ENCODE peak calls at places on chromosomes 11 and 22, in seven cellular contexts. B, S, Y, J, Z, G and H are unnamed samples. For H3K36me3, the result is how much of the 10 kb centered on the place peaks cover.

GRCh38 chr11:35153280-35153679 is 14.3 kb downstream of the CD44 start:
- DNase-seq in G (no peak), J (no peak), Y (no peak), S (no peak), B (no peak), Z (no peak), H (no peak)

GRCh38 chr11:5040876-5041275 is 5.5 kb upstream of the OR52J3 start:
- DNase-seq in Z (no peak), B (no peak), G (no peak), J (no peak), Y (no peak), S (no peak), H (no peak)

GRCh38 chr11:61752117-61752924 is at the start of gene MYRF:
- DNase-seq in Y (peak), S (no peak), Z (peak), J (no peak), B (peak), G (no peak), H (no peak)

GRCh38 chr22:39947488-39948216 is 12.5 kb upstream of the TMA7B start:
- DNase-seq in Y (no peak), S (no peak), Z (no peak), B (peak), G (no peak), J (no peak), H (no peak)

GRCh38 chr11:133803026-133803425 is 42.3 kb downstream of the SPATA19 start:
- DNase-seq in Z (no peak), G (no peak), S (no peak), Y (no peak), J (no peak), B (no peak), H (no peak)

GRCh38 chr22:17083811-17084540 is 824 bp upstream of the IL17RA start:
- DNase-seq in J (no peak), B (no peak), Y (no peak), S (no peak), Z (no peak), G (peak), H (no peak)

GRCh38 chr11:134535029-134536025 is 123.3 kb upstream of the B3GAT1 start:
- DNase-seq in S (peak), B (no peak), Y (no peak), Z (no peak), J (no peak), G (peak), H (no peak)

GRCh38 chr22:20807315-20807752 is 33.4 kb downstream of the SERPIND1 start:
- DNase-seq in G (no peak), S (no peak), Y (no peak), B (no peak), Z (no peak), J (no peak), H (peak)

GRCh38 chr11:127996825-127997224 is 590.5 kb downstream of the ETS1 start:
- DNase-seq in B (no peak), J (no peak), Y (no peak), S (no peak), G (no peak), Z (no peak), H (no peak)

GRCh38 chr11:133531971-133532651 is at the start of gene OPCML:
- DNase-seq in Z (no peak), Y (peak), G (no peak), S (no peak), J (no peak), B (no peak), H (no peak)

GRCh38 chr11:82521427-82521826 is 212.2 kb downstream of the FAM181B start:
- DNase-seq in S (peak), B (no peak), Z (no peak), Y (no peak), G (no peak), J (no peak), H (no peak)

GRCh38 chr11:6327806-6328205 is 7.5 kb upstream of the CAVIN3 start:
- DNase-seq in S (no peak), J (no peak), B (no peak), G (no peak), Y (no peak), Z (no peak), H (no peak)

GRCh38 chr11:43072911-43073310 is 238.9 kb upstream of the API5 start:
- DNase-seq in B (no peak), G (no peak), Z (no peak), S (no peak), Y (no peak), J (no peak), H (no peak)

GRCh38 chr11:41201156-41201555 is 258.3 kb downstream of the LRRC4C start:
- DNase-seq in Z (no peak), G (no peak), J (no peak), Y (peak), B (no peak), S (no peak), H (no peak)

GRCh38 chr11:85575388-85575787 is 51.8 kb downstream of the DLG2 start:
- DNase-seq in Y (no peak), Z (no peak), S (no peak), G (no peak), J (no peak), B (no peak), H (no peak)

GRCh38 chr22:27844656-27845602 is 43.4 kb upstream of the MN1 start:
- DNase-seq in J (no peak), S (peak), B (no peak), G (peak), Z (no peak), Y (no peak), H (no peak)

GRCh38 chr11:65479184-65480145 is 19.4 kb upstream of the MALAT1 start:
- DNase-seq in S (peak), B (no peak), G (peak), Z (peak), J (peak), Y (peak), H (no peak)

GRCh38 chr22:24564376-24565058 is 8.7 kb downstream of the SNRPD3 start:
- DNase-seq in Y (no peak), G (no peak), S (no peak), J (peak), Z (no peak), B (no peak), H (no peak)

GRCh38 chr11:28146123-28146751 is 38.0 kb downstream of the METTL15 start:
- DNase-seq in Z (no peak), S (no peak), J (no peak), G (no peak), B (no peak), Y (peak), H (peak)

GRCh38 chr11:61891331-61892084 is at the start of gene FADS3:
- DNase-seq in G (peak), Y (peak), Z (peak), S (peak), B (peak), J (peak), H (no peak)

GRCh38 chr11:44747339-44747738 is 20.6 kb downstream of the TSPAN18 start:
- DNase-seq in B (no peak), S (no peak), Y (no peak), Z (no peak), J (no peak), G (peak), H (no peak)

GRCh38 chr11:131370090-131370751 is at the start of gene NTM:
- DNase-seq in G (no peak), Z (peak), Y (peak), S (peak), J (peak), B (no peak), H (no peak)

GRCh38 chr11:34235189-34235588 is 122.6 kb downstream of the ABTB2 start:
- DNase-seq in J (no peak), S (no peak), Y (no peak), G (no peak), Z (no peak), B (no peak), H (no peak)

GRCh38 chr11:14306481-14306880 is 52.5 kb downstream of the RRAS2 start:
- DNase-seq in J (no peak), Z (no peak), Y (peak), S (no peak), G (no peak), B (no peak), H (no peak)

GRCh38 chr11:14308114-14308896 is 50.7 kb downstream of the RRAS2 start:
- DNase-seq in Y (peak), Z (no peak), S (no peak), B (no peak), J (no peak), G (no peak), H (no peak)

GRCh38 chr11:14309425-14310192 is 49.4 kb downstream of the RRAS2 start:
- DNase-seq in Y (no peak), G (no peak), J (no peak), S (no peak), Z (no peak), B (no peak), H (no peak)

GRCh38 chr11:14310696-14311095 is 48.3 kb downstream of the RRAS2 start:
- DNase-seq in G (no peak), Y (no peak), S (no peak), Z (no peak), J (no peak), B (no peak), H (no peak)

GRCh38 chr11:14308897-14309387 is 50.0 kb downstream of the RRAS2 start:
- DNase-seq in B (no peak), G (no peak), Y (no peak), Z (no peak), J (no peak), S (no peak), H (no peak)
- TF ChIP-seq CTCF in B (no peak), G (no peak), Y (no peak), Z (no peak), J (no peak), S (no peak), H (no peak)

GRCh38 chr11:75240381-75241035 is at the start of gene TPBGL:
- DNase-seq in J (peak), Y (peak), B (no peak), G (peak), S (peak), Z (no peak), H (no peak)
- H3K4me3 ChIP-seq in J (peak), Y (peak), B (peak), G (peak), S (peak), Z (peak), H (peak)

DNA sequence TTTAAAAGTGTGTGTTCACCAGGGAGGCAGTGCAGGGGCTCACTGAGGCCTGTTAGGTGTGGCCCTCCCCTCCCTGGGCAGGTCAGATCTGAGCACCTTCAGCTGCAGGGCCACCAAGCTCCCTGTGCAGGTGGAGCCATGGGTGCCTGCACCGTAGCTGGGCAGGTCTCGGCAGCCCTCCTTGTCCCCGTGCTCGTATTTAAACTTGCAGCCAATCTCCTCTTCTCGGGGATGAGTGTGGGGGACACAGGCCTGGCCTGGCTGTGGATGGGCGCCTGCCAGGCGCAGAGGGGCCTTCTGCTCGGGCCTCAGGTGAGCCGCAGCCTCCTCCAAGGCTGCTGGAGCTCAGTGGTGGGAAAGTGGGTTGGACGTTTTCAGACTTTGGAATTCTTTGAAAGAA is 19.1 kb downstream of the PHRF1 start:
- DNase-seq in J (no peak), B (no peak), Z (no peak), S (no peak), Y (no peak), G (no peak), H (no peak)
- H3K36me3 ChIP-seq in J (half or more), B (half or more), Z (half or more), S (half or more), Y (under half), G (half or more), H (under half)

GRCh38 chr22:36918730-36919129 is 5.3 kb downstream of the CSF2RB start:
- DNase-seq in G (no peak), J (no peak), Z (no peak), Y (no peak), B (no peak), S (no peak), H (no peak)
- TF ChIP-seq CTCF in G (no peak), J (no peak), Z (no peak), Y (no peak), B (no peak), S (no peak), H (no peak)

DNA sequence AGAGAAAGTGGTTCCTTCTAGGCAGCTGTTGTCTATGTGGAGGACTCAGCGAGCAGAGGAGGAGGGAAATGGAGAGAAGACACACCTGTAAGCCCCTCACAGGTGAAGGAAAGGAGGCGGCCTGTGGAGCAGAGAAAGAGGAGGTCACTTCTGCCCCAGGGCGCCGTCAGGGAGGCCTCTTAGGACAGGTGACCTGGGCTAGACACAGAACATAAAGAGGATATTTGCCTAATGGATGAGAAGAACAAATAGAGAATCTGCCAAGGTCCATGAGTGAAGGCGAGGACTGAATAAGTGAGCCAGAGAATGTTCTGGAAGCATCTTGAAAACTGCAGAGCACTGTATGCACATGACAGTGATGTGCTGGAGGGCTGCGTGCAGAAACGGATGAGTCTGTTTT is 2.2 kb upstream of the SCUBE1 start:
- DNase-seq in G (no peak), Y (no peak), Z (no peak), S (no peak), B (no peak), J (no peak), H (no peak)
- H3K4me3 ChIP-seq in G (no peak), Y (no peak), Z (no peak), S (no peak), B (no peak), J (no peak), H (no peak)

GRCh38 chr22:49792107-49792506 is 35.6 kb downstream of the BRD1 start:
- DNase-seq in J (peak), S (no peak), G (no peak), B (no peak), Z (no peak), Y (no peak), H (no peak)
- H3K36me3 ChIP-seq in J (half or more), S (under half), G (half or more), B (half or more), Z (half or more), Y (under half), H (under half)